ENCODE peak calls at places on chromosomes 13 and 19, in five cellular contexts. D is fibroblast of villous mesenchyme; O is hepatocyte; R is CD8-positive, alpha-beta T cell; B is tibial artery. U is an unnamed sample.

GRCh38 chr13:41785402-41786142 is 175.3 kb downstream of the VWA8 start:
- DNase-seq in D (peak), O (no peak), R (no peak), B (no peak), U (no peak)

GRCh38 chr13:95624020-95624419 is 20.5 kb downstream of the DZIP1 start:
- DNase-seq in D (peak), O (peak), R (no peak), B (no peak), U (no peak)

GRCh38 chr13:35470671-35471465 is 5.6 kb downstream of the MAB21L1 start:
- DNase-seq in D (no peak), O (peak), R (no peak), B (peak), U (peak)

GRCh38 chr13:40137400-40137799 is 481.9 kb downstream of the COG6 start:
- DNase-seq in D (peak), O (no peak), R (no peak), B (no peak), U (no peak)

GRCh38 chr13:28716511-28716910 is 2.3 kb downstream of the SLC46A3 start:
- DNase-seq in D (peak), O (peak), R (no peak), B (no peak), U (peak)

GRCh38 chr13:109756778-109757177 is 29.6 kb downstream of the IRS2 start:
- DNase-seq in D (peak), O (no peak), R (no peak), B (no peak), U (no peak)

GRCh38 chr19:38944981-38945506 is 14.3 kb downstream of the MRPS12 start:
- DNase-seq in D (no peak), O (no peak), R (no peak), B (no peak), U (no peak)

GRCh38 chr19:33332248-33332647 is 29.9 kb upstream of the CEBPA start:
- DNase-seq in D (no peak), O (no peak), R (no peak), B (no peak), U (no peak)

GRCh38 chr19:29811125-29812079 is at the start of gene CCNE1:
- DNase-seq in D (peak), O (peak), R (peak), B (peak), U (peak)

GRCh38 chr13:20714563-20715339 is 11.3 kb downstream of the IL17D start:
- DNase-seq in D (peak), O (peak), R (no peak), B (peak), U (peak)
- H3K4me3 ChIP-seq in D (no peak), O (no peak), R (no peak), B (no peak), U (no peak)

DNA sequence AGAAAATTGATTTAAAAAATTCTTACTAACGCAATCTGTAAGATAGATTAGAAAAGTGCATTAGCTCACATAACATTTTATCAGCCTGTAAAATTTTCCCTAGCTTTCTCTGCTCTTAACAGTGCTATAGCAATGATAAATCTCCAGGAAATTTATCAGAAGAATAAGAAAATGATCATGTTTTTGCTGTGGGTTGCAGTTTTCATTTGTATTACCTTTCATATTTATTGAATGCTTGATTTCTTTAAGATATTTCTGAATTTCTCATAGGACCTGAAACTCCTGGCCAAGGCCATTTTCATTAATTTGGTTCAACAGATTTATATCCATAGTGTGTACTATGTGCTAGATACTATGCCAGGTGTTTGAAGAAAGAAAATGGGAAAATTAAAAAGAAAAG is 130.3 kb upstream of the STARD13 start:
- DNase-seq in D (no peak), O (no peak), R (no peak), B (no peak), U (no peak)
- H3K4me3 ChIP-seq in D (no peak), O (no peak), R (no peak), B (no peak), U (no peak)

GRCh38 chr19:7670790-7671189 is 1.9 kb downstream of the RETN start:
- DNase-seq in D (no peak), O (no peak), R (no peak), B (no peak), U (no peak)
- H3K4me3 ChIP-seq in D (no peak), O (no peak), R (peak), B (no peak), U (no peak)

DNA sequence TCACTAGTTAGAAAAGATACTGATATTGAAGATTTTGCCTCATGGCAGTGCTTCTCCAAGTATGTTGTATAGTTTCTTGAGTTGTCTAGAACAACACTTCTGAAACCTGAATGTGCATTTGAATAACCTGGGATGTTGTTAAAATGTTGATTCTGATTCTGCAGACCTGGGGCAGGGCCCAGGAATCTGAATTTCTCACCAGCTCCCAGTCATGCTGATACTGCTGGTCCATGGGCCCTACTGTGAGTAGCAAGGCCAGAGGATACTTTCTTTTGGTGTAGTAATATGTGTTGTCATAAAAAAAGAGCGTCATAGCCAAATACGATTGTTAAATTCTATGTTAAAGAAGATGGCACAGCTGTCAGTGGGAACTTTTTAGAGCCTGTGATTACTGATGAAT is 41.6 kb upstream of the C1QTNF9 start:
- DNase-seq in D (no peak), O (no peak), R (no peak), B (no peak), U (no peak)
- H3K4me3 ChIP-seq in D (peak), O (no peak), R (peak), B (no peak), U (no peak)

DNA sequence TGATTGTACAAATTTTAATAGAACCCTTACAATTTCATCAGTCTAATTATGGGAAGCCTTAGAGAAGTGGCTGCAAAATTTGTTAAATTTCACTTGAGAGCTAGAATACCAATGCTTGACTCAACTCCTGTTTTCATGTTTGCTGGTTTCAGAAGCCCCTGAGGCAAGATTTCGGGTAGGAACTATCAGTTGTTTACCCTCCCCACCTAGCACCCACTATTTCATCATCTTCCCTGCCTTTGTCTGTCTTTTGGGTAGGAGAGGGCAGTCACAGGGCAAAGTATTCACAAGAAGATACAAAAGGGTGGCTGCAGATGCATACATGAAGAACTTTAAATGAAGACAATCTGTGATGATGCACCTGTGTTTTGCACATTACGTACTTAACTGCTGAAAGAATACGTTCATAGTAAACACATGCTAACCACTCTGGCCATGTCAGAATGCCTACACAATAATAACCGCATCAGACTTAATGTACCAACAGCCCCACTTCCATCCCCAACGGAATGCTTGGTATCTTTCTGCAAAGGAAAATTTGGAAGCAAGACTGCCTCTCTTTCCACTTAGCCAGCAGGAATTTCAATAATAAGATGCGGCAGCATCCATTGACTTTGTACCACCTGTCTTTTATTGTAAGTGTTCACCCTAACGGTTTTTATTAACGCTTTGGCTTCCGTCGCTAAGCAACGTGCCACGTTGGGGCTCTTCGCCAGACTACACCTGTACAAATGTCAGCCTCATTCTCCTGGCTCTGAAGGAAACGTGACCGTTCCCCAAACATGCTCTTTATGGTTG is 30.4 kb downstream of the TPT1 start:
- DNase-seq in D (no peak), O (no peak), R (no peak), B (no peak), U (no peak)
- H3K4me3 ChIP-seq in D (peak), O (no peak), R (peak), B (peak), U (no peak)

DNA sequence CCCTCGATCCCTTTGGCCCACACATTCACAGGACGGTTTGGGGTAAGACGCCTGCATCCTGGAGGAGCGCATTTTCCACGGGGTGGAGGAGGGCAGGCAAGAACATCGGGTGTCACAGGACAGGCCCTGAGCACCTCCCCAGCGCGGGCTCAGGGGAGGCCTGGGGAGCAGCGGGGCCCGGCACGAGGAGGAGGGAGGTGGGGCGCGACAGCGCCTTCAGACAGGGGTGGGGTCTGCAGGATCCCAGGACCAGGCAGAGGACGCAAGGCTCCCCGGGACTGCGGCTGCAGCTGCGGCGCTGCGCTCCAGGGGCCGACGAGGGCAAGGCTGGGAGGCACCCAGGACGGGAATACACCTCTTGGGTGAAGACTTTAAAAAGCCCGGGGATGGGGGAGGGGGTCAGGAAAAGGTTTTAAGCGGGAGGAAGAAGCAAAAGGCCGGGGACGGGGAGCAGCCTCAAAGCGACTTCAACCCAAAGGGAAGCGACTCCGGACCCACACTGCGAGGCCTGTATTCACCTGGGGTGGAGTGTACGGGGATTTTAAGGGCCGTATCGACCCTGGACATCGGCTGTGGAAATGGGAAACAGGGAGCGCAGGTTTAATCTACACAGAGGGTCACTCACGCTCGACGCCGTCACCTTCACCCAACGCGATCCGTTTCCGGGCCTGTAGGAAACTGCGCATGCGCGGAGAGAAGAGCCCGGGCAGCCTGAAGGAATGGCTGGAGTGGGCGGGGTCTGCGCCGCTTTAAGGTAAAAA is at the start of gene ZNF415:
- DNase-seq in D (peak), O (peak), R (peak), B (peak), U (peak)
- H3K4me3 ChIP-seq in D (peak), O (peak), R (peak), B (peak), U (peak)